ENCODE peak calls at places on chromosomes 7 and 10, in ten cellular contexts. V is CD8-positive, alpha-beta memory T cell; D is fibroblast of mammary gland; P is GM19239; J is GM13977; S is sciatic nerve; Z is activated T-helper 1 cell treated with anti-CD3 and anti-CD28 coated beads, Interleukin-12 subunit alpha, Interleukin-12 subunit beta, Interleukin-2, Interleukin-4 antibody, amounts not matched to agents 30 ng/mL and 10 ng/mL and 1 ng/mL, durations not matched to agents 14 hours and 24 hours and 36 hours; T is central memory CD8-positive, alpha-beta T cell; B is effector memory CD8-positive, alpha-beta T cell; M is NCI-H82. C is an unnamed sample.

GRCh38 chr7:17152698-17153097 is 145.8 kb upstream of the AHR start:
- DNase-seq in V (no peak), M (no peak), B (no peak), T (no peak), D (no peak), P (no peak), Z (no peak), S (no peak), J (no peak), C (no peak)

GRCh38 chr10:54843085-54843646 is 42.1 kb upstream of the PCDH15 start:
- DNase-seq in B (no peak), T (no peak), J (no peak), V (no peak), M (no peak), Z (no peak), P (no peak), D (no peak), S (no peak), C (no peak)

GRCh38 chr10:90999512-91000172 is 78.8 kb upstream of the ANKRD1 start:
- DNase-seq in D (no peak), T (no peak), M (no peak), V (no peak), S (no peak), Z (no peak), B (no peak), J (no peak), P (no peak), C (no peak)

GRCh38 chr10:83952273-83952672 is 187.0 kb upstream of the GHITM start:
- DNase-seq in B (no peak), T (no peak), S (no peak), V (no peak), P (no peak), Z (no peak), D (no peak), J (no peak), M (no peak), C (no peak)

GRCh38 chr10:42926831-42927230 is 144.2 kb downstream of the BMS1 start:
- DNase-seq in D (peak), P (no peak), Z (no peak), T (no peak), S (no peak), B (no peak), V (no peak), M (peak), J (no peak), C (no peak)

GRCh38 chr7:55568613-55569268 is 3.6 kb downstream of the VOPP1 start:
- DNase-seq in P (no peak), Z (no peak), V (no peak), M (no peak), J (no peak), B (no peak), D (no peak), T (no peak), S (no peak), C (no peak)

GRCh38 chr10:89741126-89741762 is 39.9 kb downstream of the KIF20B start:
- DNase-seq in J (no peak), M (peak), S (no peak), D (no peak), V (no peak), T (no peak), P (no peak), B (no peak), Z (no peak), C (no peak)

GRCh38 chr10:124324856-124325657 is 93.7 kb downstream of the OAT start:
- DNase-seq in T (no peak), J (no peak), D (no peak), B (no peak), V (no peak), P (no peak), Z (no peak), M (no peak), S (no peak), C (peak)

GRCh38 chr10:22606164-22606614 is 108.2 kb downstream of the PIP4K2A start:
- DNase-seq in T (no peak), J (peak), Z (no peak), M (no peak), S (no peak), P (no peak), V (peak), B (peak), D (peak), C (peak)

GRCh38 chr10:21995557-21995956 is 8.0 kb downstream of the DNAJC1 start:
- DNase-seq in P (no peak), S (no peak), Z (no peak), V (no peak), M (no peak), T (no peak), D (peak), B (no peak), J (no peak), C (no peak)

GRCh38 chr10:43039629-43040481 is 37.0 kb upstream of the RET start:
- DNase-seq in T (no peak), Z (no peak), P (no peak), J (no peak), B (no peak), V (no peak), D (peak), S (peak), M (no peak), C (peak)

GRCh38 chr7:127673902-127674301 is 21.9 kb downstream of the SND1 start:
- DNase-seq in P (no peak), D (peak), M (no peak), T (no peak), V (no peak), B (no peak), S (no peak), Z (no peak), J (no peak), C (no peak)

GRCh38 chr10:80468002-80468401 is 13.9 kb downstream of the TSPAN14 start:
- DNase-seq in V (peak), T (no peak), J (no peak), Z (no peak), P (no peak), S (peak), M (peak), D (no peak), B (no peak), C (peak)

GRCh38 chr7:94212160-94212559 is 182.5 kb upstream of the COL1A2 start:
- DNase-seq in Z (no peak), T (no peak), J (no peak), S (no peak), V (no peak), M (peak), D (no peak), B (no peak), P (no peak), C (no peak)

GRCh38 chr7:26843696-26844095 is 20.7 kb downstream of the SKAP2 start:
- DNase-seq in M (peak), B (no peak), Z (no peak), P (no peak), S (no peak), V (no peak), D (peak), T (no peak), J (no peak), C (no peak)

GRCh38 chr10:132107211-132107946 is 41.6 kb downstream of the JAKMIP3 start:
- DNase-seq in S (peak), V (no peak), P (no peak), M (peak), B (no peak), D (no peak), J (no peak), Z (no peak), T (peak), C (peak)

GRCh38 chr7:1172666-1173523 is 12.9 kb upstream of the ZFAND2A start:
- DNase-seq in J (no peak), T (no peak), D (no peak), S (no peak), P (no peak), M (no peak), V (no peak), B (no peak), Z (no peak), C (no peak)

GRCh38 chr7:121379930-121380329 is 16.2 kb downstream of the FAM3C start:
- DNase-seq in Z (no peak), T (no peak), B (no peak), D (no peak), P (no peak), M (peak), J (no peak), V (no peak), S (no peak), C (no peak)

GRCh38 chr7:31373337-31374289 is 33.1 kb upstream of the NEUROD6 start:
- DNase-seq in Z (no peak), B (no peak), J (peak), M (peak), S (no peak), P (peak), V (no peak), D (peak), T (no peak), C (no peak)

GRCh38 chr10:33421789-33422188 is 87.3 kb upstream of the NRP1 start:
- DNase-seq in P (no peak), D (peak), V (no peak), S (no peak), B (no peak), T (no peak), M (no peak), J (no peak), Z (no peak), C (no peak)

GRCh38 chr10:130110236-130111114 is at the start of gene C10orf143:
- DNase-seq in V (peak), P (peak), J (peak), M (peak), D (peak), S (peak), B (peak), Z (peak), T (peak), C (peak)

GRCh38 chr7:78232806-78233205 is 434.2 kb downstream of the PHTF2 start:
- DNase-seq in D (peak), V (no peak), J (no peak), S (no peak), T (no peak), P (no peak), M (no peak), B (no peak), Z (no peak), C (no peak)

GRCh38 chr10:126373137-126373536 is 15.1 kb downstream of the ADAM12 start:
- DNase-seq in J (no peak), B (no peak), T (no peak), P (no peak), D (no peak), V (no peak), S (no peak), Z (no peak), M (peak), C (no peak)

GRCh38 chr7:116438274-116438673 is 61.3 kb upstream of the CAV2 start:
- DNase-seq in T (no peak), S (no peak), D (peak), B (no peak), V (no peak), Z (no peak), P (no peak), M (no peak), J (no peak), C (no peak)

GRCh38 chr10:6871128-6871527 is 291.1 kb upstream of the PRKCQ start:
- DNase-seq in T (no peak), J (no peak), B (no peak), P (no peak), Z (no peak), S (no peak), D (peak), V (no peak), M (no peak), C (no peak)

GRCh38 chr7:141115949-141116348 is 42.1 kb downstream of the TMEM178B start:
- DNase-seq in Z (no peak), V (no peak), T (no peak), D (no peak), S (no peak), M (no peak), P (no peak), B (no peak), J (no peak), C (no peak)